ENCODE peak calls at places on chromosomes 6 and 20, in five cellular contexts. B is nephron progenitor cell; M is GM12865; S is stomach; E is CD4-positive, alpha-beta T cell. G is an unnamed sample.

GRCh38 chr6:134253681-134254080 is 64.2 kb downstream of the SGK1 start:
- DNase-seq in B (peak), E (no peak), S (no peak), M (no peak), G (no peak)

GRCh38 chr20:32571566-32571965 is 13.6 kb downstream of the NOL4L start:
- DNase-seq in E (no peak), M (no peak), S (no peak), B (no peak), G (no peak)

GRCh38 chr20:49252556-49253350 is 25.1 kb downstream of the ZNFX1 start:
- DNase-seq in B (no peak), M (no peak), E (no peak), S (no peak), G (no peak)

GRCh38 chr6:113733386-113733785 is 123.8 kb upstream of the MARCKS start:
- DNase-seq in S (no peak), B (no peak), M (no peak), E (no peak), G (no peak)

GRCh38 chr6:124963416-124964083 is 1.3 kb downstream of the RNF217 start:
- DNase-seq in M (no peak), B (no peak), E (no peak), S (no peak), G (no peak)

GRCh38 chr20:37801921-37802320 is 101.0 kb upstream of the VSTM2L start:
- DNase-seq in S (no peak), B (no peak), M (no peak), E (no peak), G (no peak)

GRCh38 chr20:37276494-37277252 is 12.8 kb upstream of the MANBAL start:
- DNase-seq in E (no peak), S (peak), M (peak), B (no peak), G (no peak)

GRCh38 chr20:58268936-58269619 is 40.4 kb upstream of the RAB22A start:
- DNase-seq in S (no peak), M (no peak), B (no peak), E (no peak), G (no peak)

GRCh38 chr6:131135244-131136020 is at the start of gene AKAP7:
- DNase-seq in S (peak), E (peak), M (peak), B (peak), G (peak)

GRCh38 chr6:125132058-125132457 is 21.5 kb upstream of the TPD52L1 start:
- DNase-seq in B (no peak), S (no peak), M (no peak), E (no peak), G (no peak)

GRCh38 chr6:94254689-94255088 is 835.3 kb upstream of the EPHA7 start:
- DNase-seq in E (no peak), S (no peak), M (no peak), B (no peak), G (no peak)
- TF ChIP-seq CTCF in E (no peak), S (no peak), M (no peak), B (no peak), G (no peak)

GRCh38 chr6:112191509-112191908 is 62.9 kb downstream of the LAMA4 start:
- DNase-seq in B (no peak), S (no peak), E (no peak), M (no peak), G (no peak)

GRCh38 chr6:112188906-112189305 is 65.5 kb downstream of the LAMA4 start:
- DNase-seq in S (no peak), E (no peak), B (no peak), M (no peak), G (no peak)

GRCh38 chr6:112189494-112189893 is 64.9 kb downstream of the LAMA4 start:
- DNase-seq in M (no peak), E (no peak), B (no peak), S (no peak), G (no peak)

GRCh38 chr6:112187736-112188135 is 66.6 kb downstream of the LAMA4 start:
- DNase-seq in E (no peak), B (no peak), M (no peak), S (no peak), G (no peak)

DNA sequence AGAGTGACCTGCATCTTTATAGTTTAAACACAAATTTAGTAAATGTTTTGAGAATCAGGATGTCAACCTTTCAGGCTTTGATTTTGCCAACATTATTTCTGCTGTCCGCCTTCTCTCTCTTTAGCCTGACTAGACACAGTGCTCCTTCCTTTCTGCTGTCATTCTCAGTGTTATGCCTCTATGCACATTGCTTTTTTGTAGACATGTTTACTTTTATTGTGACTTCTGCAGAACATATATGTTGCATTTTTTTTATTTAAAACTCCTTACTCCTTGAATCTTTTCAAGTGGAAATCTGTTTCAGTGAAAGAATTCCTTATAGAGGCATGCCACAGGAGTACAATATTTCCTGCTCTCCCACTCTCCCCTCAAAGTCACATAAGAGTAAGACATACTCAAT is 64.2 kb downstream of the LAMA4 start:
- DNase-seq in M (no peak), E (no peak), S (no peak), B (no peak), G (no peak)
- TF ChIP-seq CTCF in M (no peak), E (no peak), S (no peak), B (no peak), G (no peak)

GRCh38 chr20:2603816-2604505 is 48.5 kb upstream of the NOP56 start:
- DNase-seq in M (no peak), B (no peak), E (no peak), S (no peak), G (no peak)
- TF ChIP-seq CTCF in M (no peak), B (no peak), E (no peak), S (no peak), G (no peak)

GRCh38 chr6:166206066-166206465 is 38.4 kb upstream of the TBXT start:
- DNase-seq in E (no peak), S (no peak), M (no peak), B (no peak), G (no peak)

GRCh38 chr6:166203003-166203640 is 35.5 kb upstream of the TBXT start:
- DNase-seq in B (no peak), S (no peak), M (no peak), E (no peak), G (no peak)

GRCh38 chr6:166206510-166207389 is 39.1 kb upstream of the TBXT start:
- DNase-seq in B (no peak), S (no peak), M (peak), E (no peak), G (no peak)

GRCh38 chr6:166203641-166204222 is 36.1 kb upstream of the TBXT start:
- DNase-seq in B (no peak), S (no peak), M (no peak), E (no peak), G (no peak)

GRCh38 chr6:166204852-166205650 is 37.4 kb upstream of the TBXT start:
- DNase-seq in M (no peak), S (no peak), E (no peak), B (no peak), G (no peak)
- TF ChIP-seq CTCF in M (no peak), S (no peak), E (no peak), B (no peak), G (no peak)